ENCODE peak calls at places on chromosomes 1 and 21, in four cellular contexts. O, D, G and F are unnamed samples.

GRCh38 chr1:177310326-177310725 is 139.6 kb downstream of the BRINP2 start:
- DNase-seq in O (no peak), D (no peak), G (no peak), F (no peak)

GRCh38 chr1:205810448-205811157 is 2.4 kb downstream of the SLC41A1 start:
- DNase-seq in O (no peak), D (no peak), G (no peak), F (no peak)

GRCh38 chr1:198528376-198528775 is 12.1 kb downstream of the ATP6V1G3 start:
- DNase-seq in O (no peak), D (no peak), G (no peak), F (no peak)

GRCh38 chr1:229557214-229557850 is 1.2 kb downstream of the ABCB10 start:
- DNase-seq in O (no peak), D (no peak), G (no peak), F (peak)

GRCh38 chr1:107138166-107138565 is 2.7 kb upstream of the NTNG1 start:
- DNase-seq in O (no peak), D (no peak), G (peak), F (no peak)

GRCh38 chr1:169594391-169594790 is 8.1 kb upstream of the F5 start:
- DNase-seq in O (no peak), D (no peak), G (no peak), F (peak)

GRCh38 chr1:14083706-14084105 is 383.7 kb downstream of the PRDM2 start:
- DNase-seq in O (no peak), D (no peak), G (no peak), F (no peak)

GRCh38 chr1:230091473-230092231 is 24.6 kb downstream of the GALNT2 start:
- DNase-seq in O (no peak), D (no peak), G (no peak), F (no peak)

GRCh38 chr21:45824546-45825208 is 156.9 kb upstream of the COL6A1 start:
- DNase-seq in O (no peak), D (no peak), G (no peak), F (no peak)

GRCh38 chr1:6157132-6157527 is 23.0 kb downstream of the CHD5 start:
- DNase-seq in O (no peak), D (no peak), G (no peak), F (no peak)

GRCh38 chr21:44996096-44996495 is 56.3 kb downstream of the SLX9 start:
- DNase-seq in O (no peak), D (no peak), G (no peak), F (no peak)

DNA sequence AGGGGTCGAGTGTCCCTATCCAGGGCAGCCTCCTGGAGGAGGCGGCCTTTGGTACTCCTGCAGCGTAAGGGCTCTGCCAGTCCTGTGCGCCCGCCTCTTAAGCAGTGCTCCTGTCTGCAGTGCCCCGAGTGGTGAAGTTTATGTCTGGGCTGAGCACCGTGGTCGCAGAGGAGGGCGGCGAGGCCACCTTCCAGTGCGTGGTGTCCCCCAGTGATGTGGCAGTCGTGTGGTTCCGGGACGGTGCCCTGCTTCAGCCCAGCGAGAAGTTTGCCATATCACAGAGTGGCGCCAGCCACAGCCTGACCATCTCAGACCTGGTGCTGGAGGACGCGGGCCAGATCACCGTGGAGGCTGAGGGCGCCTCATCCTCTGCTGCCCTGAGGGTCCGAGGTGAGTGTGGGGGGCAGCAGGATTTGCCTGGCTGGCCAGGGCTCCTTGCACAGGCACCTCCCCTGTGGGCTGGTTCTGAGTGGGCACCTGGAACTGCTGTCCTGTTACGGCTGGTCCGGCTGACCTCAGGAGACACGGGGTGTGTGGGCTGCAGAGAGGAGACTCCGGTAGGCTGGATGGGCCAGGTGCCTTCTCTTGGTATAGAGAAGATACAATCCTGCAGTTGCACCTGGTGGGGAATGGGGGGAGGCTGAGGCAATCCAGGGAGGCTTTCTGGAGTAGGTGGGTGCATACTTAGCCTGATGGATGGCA is 66.8 kb downstream of the OBSCN start:
- DNase-seq in O (no peak), D (peak), G (no peak), F (no peak)
- TF ChIP-seq CTCF in O (no peak), D (no peak), G (no peak), F (no peak)

GRCh38 chr1:191993549-191993948 is 164.7 kb upstream of the RGS18 start:
- DNase-seq in O (no peak), D (no peak), G (no peak), F (no peak)
- TF ChIP-seq CTCF in O (no peak), D (no peak), G (no peak), F (no peak)

GRCh38 chr1:18380288-18380687 is 100.4 kb upstream of the KLHDC7A start:
- DNase-seq in O (no peak), D (no peak), G (no peak), F (no peak)

GRCh38 chr1:18373882-18374493 is 106.7 kb upstream of the KLHDC7A start:
- DNase-seq in O (no peak), D (no peak), G (no peak), F (peak)

GRCh38 chr1:18373151-18373550 is 107.6 kb upstream of the KLHDC7A start:
- DNase-seq in O (no peak), D (no peak), G (no peak), F (no peak)

DNA sequence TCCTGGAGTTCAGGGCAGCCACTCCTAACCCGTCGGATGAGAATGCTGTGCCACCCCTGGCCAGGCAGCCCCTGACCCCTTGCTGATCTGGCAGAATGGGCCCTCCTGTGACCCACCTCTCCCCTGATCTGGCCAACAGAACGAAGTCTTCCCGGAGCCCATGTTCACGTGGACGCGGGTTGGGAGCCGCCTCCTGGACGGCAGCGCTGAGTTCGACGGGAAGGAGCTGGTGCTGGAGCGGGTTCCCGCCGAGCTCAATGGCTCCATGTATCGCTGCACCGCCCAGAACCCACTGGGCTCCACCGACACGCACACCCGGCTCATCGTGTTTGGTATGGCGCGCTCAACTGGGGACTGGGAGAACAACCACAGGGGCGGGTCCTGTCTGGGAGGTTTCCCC is 104.1 kb upstream of the KLHDC7A start:
- DNase-seq in O (no peak), D (no peak), G (no peak), F (no peak)
- TF ChIP-seq CTCF in O (no peak), D (no peak), G (no peak), F (no peak)

DNA sequence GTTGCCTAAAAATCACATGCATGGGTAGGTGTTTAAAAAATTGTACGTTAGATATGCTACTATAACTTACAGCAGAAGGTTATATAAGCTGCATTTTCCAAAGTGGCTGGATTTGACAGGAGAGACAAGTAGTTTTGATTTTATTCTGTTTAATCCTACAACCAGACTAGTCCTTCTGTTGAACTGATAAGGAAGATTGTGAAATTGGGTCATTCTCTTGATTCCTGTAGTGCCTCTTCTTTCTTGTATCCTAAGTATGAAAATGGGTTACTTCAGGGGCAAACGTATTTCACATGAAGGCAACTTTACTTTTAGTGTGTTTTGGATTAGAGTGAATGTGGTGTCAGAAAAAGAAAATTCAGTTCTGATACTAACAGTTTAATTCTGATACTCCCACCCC is 19.0 kb downstream of the CDC42 start:
- DNase-seq in O (no peak), D (no peak), G (no peak), F (no peak)
- TF ChIP-seq CTCF in O (no peak), D (no peak), G (no peak), F (no peak)

GRCh38 chr1:78325293-78325692 is 165.5 kb upstream of the PTGFR start:
- DNase-seq in O (no peak), D (no peak), G (no peak), F (no peak)
- TF ChIP-seq CTCF in O (no peak), D (no peak), G (no peak), F (no peak)

DNA sequence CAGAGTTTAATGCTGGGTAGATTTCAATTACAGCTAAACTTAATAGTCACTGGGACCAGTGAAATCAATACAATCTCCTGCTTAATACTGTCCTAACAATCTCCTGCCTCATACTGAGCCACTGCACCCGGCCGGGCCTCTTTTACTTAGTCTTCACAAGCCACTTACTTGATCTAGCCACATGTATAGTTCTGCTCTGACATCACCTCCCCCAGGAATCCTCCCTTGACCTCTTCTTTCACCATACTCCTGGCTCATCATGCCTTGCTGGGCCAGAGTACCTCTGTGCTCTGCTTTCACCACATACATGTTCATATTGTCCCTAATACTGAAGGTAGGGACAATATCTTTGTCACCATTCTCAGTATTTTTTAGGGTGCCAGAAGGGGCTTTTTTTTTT is 20.3 kb upstream of the SLFNL1 start:
- DNase-seq in O (no peak), D (no peak), G (no peak), F (no peak)
- TF ChIP-seq CTCF in O (no peak), D (no peak), G (no peak), F (no peak)

GRCh38 chr1:214337015-214337414 is 56.1 kb downstream of the SMYD2 start:
- DNase-seq in O (no peak), D (no peak), G (no peak), F (no peak)
- TF ChIP-seq CTCF in O (no peak), D (no peak), G (no peak), F (no peak)

GRCh38 chr1:220879509-220880366 is 495 bp downstream of the HLX start:
- DNase-seq in O (no peak), D (no peak), G (no peak), F (peak)
- TF ChIP-seq CTCF in O (no peak), D (no peak), G (peak), F (no peak)

DNA sequence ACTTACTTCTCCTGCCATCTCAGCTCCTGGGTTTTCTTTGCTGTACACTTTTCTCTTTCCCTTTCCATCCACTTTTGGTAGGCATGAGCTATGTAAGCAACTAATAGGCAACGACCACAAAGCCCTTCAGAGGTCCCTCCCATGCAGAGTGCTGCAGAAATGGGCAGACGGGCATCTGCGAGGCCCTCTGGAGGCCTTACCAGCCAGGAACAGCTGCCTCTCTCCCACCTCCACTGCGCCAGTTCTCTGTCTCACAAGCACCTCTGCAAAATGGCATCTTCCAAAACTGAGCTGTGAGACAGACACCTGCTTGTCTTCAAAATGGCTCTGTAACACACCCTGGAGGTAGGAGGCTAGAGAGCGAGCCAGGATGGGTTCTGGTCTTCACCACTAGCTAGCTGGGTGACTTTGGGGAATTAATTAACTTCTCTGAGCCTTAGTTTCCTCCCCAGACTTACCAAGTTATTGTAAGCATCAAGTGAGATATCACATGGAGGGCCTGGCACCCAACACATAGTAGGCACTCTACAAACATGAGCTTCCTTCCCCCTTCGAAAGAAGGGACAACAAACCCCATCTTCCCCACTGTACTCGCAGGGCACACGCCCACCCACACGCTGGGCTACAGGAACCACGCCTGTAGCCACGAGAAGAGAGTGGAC is 62.0 kb downstream of the BCAR3 start:
- DNase-seq in O (no peak), D (no peak), G (no peak), F (peak)
- TF ChIP-seq CTCF in O (no peak), D (no peak), G (no peak), F (no peak)

GRCh38 chr1:235468970-235469369 is 35.3 kb downstream of the B3GALNT2 start:
- DNase-seq in O (no peak), D (no peak), G (peak), F (no peak)
- TF ChIP-seq CTCF in O (no peak), D (no peak), G (peak), F (no peak)